ENCODE peak calls at places on chromosomes 4 and X, in four cellular contexts. U, Y, V and S are unnamed samples.

GRCh38 chrX:24023972-24024664 is 2.9 kb downstream of the KLHL15 start:
- DNase-seq in U (no peak), Y (no peak), V (no peak), S (no peak)

GRCh38 chrX:46574941-46575381 is 1.4 kb downstream of the CHST7 start:
- DNase-seq in U (no peak), Y (no peak), V (no peak), S (no peak)

GRCh38 chr4:25723409-25723808 is 67.8 kb downstream of the SLC34A2 start:
- DNase-seq in U (no peak), Y (no peak), V (no peak), S (no peak)

GRCh38 chr4:31088600-31089230 is 368.5 kb downstream of the PCDH7 start:
- DNase-seq in U (no peak), Y (no peak), V (no peak), S (no peak)

GRCh38 chr4:909821-910220 is 22.3 kb downstream of the GAK start:
- DNase-seq in U (no peak), Y (no peak), V (no peak), S (no peak)

GRCh38 chr4:1027219-1027915 is 15.9 kb downstream of the FGFRL1 start:
- DNase-seq in U (no peak), Y (no peak), V (no peak), S (no peak)

GRCh38 chr4:106971586-106971985 is 64.5 kb downstream of the DKK2 start:
- DNase-seq in U (no peak), Y (no peak), V (no peak), S (no peak)

GRCh38 chr4:26780524-26780923 is 80.1 kb upstream of the STIM2 start:
- DNase-seq in U (no peak), Y (no peak), V (no peak), S (no peak)

GRCh38 chrX:16479206-16479869 is 170.6 kb upstream of the S100G start:
- DNase-seq in U (no peak), Y (no peak), V (no peak), S (peak)

GRCh38 chrX:37455381-37455780 is 106.2 kb downstream of the PRRG1 start:
- DNase-seq in U (no peak), Y (no peak), V (no peak), S (no peak)

GRCh38 chrX:37453821-37454220 is 104.7 kb downstream of the PRRG1 start:
- DNase-seq in U (no peak), Y (no peak), V (no peak), S (no peak)

GRCh38 chrX:37454537-37455285 is 105.5 kb downstream of the PRRG1 start:
- DNase-seq in U (no peak), Y (no peak), V (peak), S (no peak)
- TF ChIP-seq BHLHE40 in U (no peak), Y (no peak), V (no peak), S (no peak)

DNA sequence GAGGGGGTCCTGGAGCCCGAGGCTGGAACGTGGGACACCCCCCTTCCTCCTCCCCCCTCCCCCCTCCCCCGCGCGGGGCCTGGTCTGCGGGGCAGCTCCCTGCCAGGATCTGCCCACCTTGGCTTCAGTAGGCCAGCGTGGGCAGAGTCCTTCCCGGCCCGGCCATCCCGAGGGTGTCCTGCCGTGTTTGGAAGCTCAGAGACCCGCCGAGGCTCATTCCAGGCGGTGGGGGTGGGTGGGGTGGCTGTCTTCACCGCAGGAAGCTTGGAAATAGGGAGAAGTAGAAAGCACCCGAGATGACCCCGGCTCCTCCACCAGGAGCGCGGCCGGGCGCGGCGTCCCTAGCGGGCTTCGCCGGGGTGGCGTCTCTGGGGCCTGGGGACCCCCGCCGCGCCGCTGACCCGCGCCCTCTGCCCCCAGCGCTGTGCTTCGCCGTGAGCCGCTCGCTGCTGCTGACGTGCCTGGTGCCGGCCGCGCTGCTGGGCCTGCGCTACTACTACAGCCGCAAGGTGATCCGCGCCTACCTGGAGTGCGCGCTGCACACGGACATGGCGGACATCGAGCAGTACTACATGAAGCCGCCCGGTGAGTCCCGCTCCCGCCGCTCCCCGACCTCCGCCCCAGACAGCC is 1.6 kb downstream of the NAT8L start:
- DNase-seq in U (no peak), Y (no peak), V (no peak), S (no peak)
- TF ChIP-seq ESRRA in U (no peak), Y (no peak), V (no peak), S (no peak)

DNA sequence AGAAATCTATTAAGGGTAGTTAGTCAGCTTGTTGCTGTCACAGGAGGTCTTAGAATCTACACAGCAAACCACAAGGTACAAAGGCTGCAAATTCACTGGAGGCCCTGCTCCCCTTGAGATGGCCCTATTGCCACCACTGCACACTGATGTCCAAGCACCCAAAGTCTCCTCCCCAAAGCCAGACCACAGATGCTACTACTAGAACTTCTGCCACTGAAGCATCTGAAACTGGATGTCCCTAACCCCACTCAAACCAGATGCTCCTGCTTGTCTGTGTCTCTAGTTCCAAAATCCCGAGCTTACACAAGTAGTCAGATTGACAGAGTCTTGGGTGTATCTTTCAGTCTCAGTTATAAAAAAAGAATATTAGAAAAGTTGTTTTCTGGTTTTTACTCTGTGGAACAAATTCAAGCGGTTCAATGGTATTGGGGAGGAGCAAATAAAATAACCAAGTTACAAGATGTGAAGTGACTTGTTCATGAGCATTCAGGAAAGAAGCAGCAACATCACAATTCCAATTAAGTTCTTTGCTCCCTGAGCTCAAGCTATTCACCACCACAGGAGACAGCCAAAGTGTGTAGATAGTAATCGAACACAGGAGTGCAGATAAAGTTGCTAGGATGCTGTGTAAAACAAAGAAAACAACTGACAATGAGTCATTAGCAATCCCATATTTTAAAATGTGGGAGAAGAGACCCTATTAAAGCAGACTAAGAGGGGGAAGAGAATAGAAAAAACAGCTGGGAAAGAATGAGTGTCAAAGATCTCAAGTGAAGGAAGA is 352.3 kb downstream of the PDGFC start:
- DNase-seq in U (no peak), Y (no peak), V (no peak), S (no peak)
- TF ChIP-seq CEBPB in U (no peak), Y (no peak), V (no peak), S (no peak)

DNA sequence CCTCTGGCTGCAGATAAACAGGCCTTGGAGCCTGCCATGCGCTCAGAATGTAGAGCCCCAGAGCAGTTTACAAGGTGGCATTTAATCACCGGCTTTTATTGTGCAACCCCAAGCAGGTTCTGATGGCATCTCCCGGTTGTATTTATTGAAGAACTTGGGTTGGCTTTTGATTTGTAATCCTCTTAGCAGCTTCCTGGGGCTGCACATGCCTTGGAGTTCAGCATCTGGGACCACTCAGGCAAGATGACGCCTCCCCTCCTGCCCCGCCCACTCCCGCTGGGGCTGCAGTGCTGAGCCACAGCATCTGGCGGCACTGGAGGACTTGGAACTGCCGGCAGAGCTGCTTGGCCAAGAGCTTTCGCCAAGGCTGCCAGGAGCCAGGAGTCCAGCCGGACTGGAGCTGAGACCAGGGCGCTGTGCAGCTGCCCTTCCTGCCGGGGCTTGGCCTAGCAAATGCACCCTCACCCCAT is 5.3 kb downstream of the HTRA3 start:
- DNase-seq in U (no peak), Y (no peak), V (no peak), S (no peak)
- TF ChIP-seq BHLHE40 in U (no peak), Y (no peak), V (no peak), S (no peak)